ENCODE peak calls at places on chromosomes 5 and 9, in four cellular contexts. R, V, M and L are unnamed samples.

GRCh38 chr5:72149742-72150141 is 42.5 kb downstream of the MAP1B start:
- DNase-seq in R (no peak), V (no peak), M (no peak), L (no peak)

GRCh38 chr5:66904189-66904588 is 292.4 kb downstream of the CD180 start:
- DNase-seq in R (no peak), V (no peak), M (no peak), L (no peak)

GRCh38 chr9:70832487-70832886 is 288.9 kb downstream of the TRPM3 start:
- DNase-seq in R (no peak), V (no peak), M (no peak), L (no peak)

GRCh38 chr5:177508217-177508611 is 1.4 kb downstream of the DOK3 start:
- DNase-seq in R (no peak), V (no peak), M (no peak), L (no peak)

GRCh38 chr5:639584-640213 is 27.6 kb downstream of the CEP72 start:
- DNase-seq in R (no peak), V (no peak), M (no peak), L (no peak)

GRCh38 chr9:4315582-4316215 is 15.8 kb upstream of the GLIS3 start:
- DNase-seq in R (no peak), V (peak), M (peak), L (peak)

GRCh38 chr5:80411589-80412219 is 3.8 kb downstream of the ZFYVE16 start:
- DNase-seq in R (no peak), V (no peak), M (no peak), L (no peak)

GRCh38 chr5:88732181-88732633 is 150.8 kb downstream of the MEF2C start:
- DNase-seq in R (peak), V (no peak), M (no peak), L (no peak)

GRCh38 chr5:113336975-113337374 is 97.8 kb downstream of the TSSK1B start:
- DNase-seq in R (peak), V (no peak), M (no peak), L (no peak)

GRCh38 chr5:151164687-151165392 is 7.3 kb upstream of the ANXA6 start:
- DNase-seq in R (peak), V (peak), M (peak), L (peak)

GRCh38 chr5:57111993-57112392 is 61.9 kb upstream of the GPBP1 start:
- DNase-seq in R (no peak), V (no peak), M (no peak), L (no peak)

GRCh38 chr5:174309131-174309845 is 263.8 kb downstream of the NSG2 start:
- DNase-seq in R (no peak), V (no peak), M (no peak), L (no peak)

GRCh38 chr5:173907686-173908371 is 19.7 kb downstream of the CPEB4 start:
- DNase-seq in R (no peak), V (no peak), M (no peak), L (no peak)

GRCh38 chr5:133401731-133402347 is 210.5 kb downstream of the FSTL4 start:
- DNase-seq in R (no peak), V (no peak), M (no peak), L (no peak)

GRCh38 chr9:113930384-113930783 is 54.3 kb downstream of the ZNF618 start:
- DNase-seq in R (no peak), V (no peak), M (no peak), L (no peak)

GRCh38 chr9:124482431-124483031 is 24.7 kb downstream of the NR5A1 start:
- DNase-seq in R (no peak), V (no peak), M (no peak), L (no peak)

GRCh38 chr5:132102101-132102701 is 28.6 kb downstream of the CSF2 start:
- DNase-seq in R (no peak), V (no peak), M (no peak), L (no peak)

GRCh38 chr5:14187157-14187556 is 44.0 kb downstream of the TRIO start:
- DNase-seq in R (no peak), V (no peak), M (no peak), L (no peak)

GRCh38 chr9:87336914-87337333 is 160.7 kb upstream of the DAPK1 start:
- DNase-seq in R (peak), V (peak), M (no peak), L (peak)

GRCh38 chr9:73219985-73220626 is 68.4 kb downstream of the ANXA1 start:
- DNase-seq in R (no peak), V (peak), M (no peak), L (peak)

GRCh38 chr9:82565188-82565966 is 497.6 kb downstream of the RASEF start:
- DNase-seq in R (no peak), V (no peak), M (no peak), L (no peak)

GRCh38 chr5:101062902-101063301 is 159.8 kb upstream of the ST8SIA4 start:
- DNase-seq in R (no peak), V (no peak), M (no peak), L (no peak)

GRCh38 chr5:67264056-67264455 is 67.5 kb upstream of the CD180 start:
- DNase-seq in R (no peak), V (no peak), M (no peak), L (no peak)

GRCh38 chr9:19517202-19517942 is 108.6 kb downstream of the ACER2 start:
- DNase-seq in R (no peak), V (peak), M (no peak), L (no peak)

DNA sequence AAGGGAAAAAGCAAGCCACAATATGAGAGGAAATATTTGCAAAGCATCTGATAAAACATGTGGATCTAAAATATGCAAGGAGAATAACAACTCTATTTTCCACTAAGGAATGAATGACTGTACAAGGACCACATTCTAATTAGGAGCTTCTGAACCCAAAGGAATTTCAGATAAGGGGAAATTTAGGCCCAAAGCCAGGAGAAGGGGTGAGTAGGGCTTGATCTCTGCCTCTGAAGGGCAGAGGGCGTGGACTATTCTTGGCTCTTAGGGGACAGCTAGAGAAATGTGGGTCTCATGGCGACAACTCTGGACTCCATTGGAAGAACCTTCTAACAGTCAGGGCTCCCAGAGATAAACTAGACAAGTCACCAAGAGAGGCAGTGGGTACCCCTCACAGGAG is 132.7 kb upstream of the GABRP start:
- DNase-seq in R (no peak), V (no peak), M (no peak), L (no peak)
- TF ChIP-seq CTCF in R (no peak), V (no peak), M (no peak), L (no peak)

GRCh38 chr5:95281211-95281610 is 3.7 kb downstream of the MCTP1 start:
- DNase-seq in R (no peak), V (no peak), M (no peak), L (no peak)
- TF ChIP-seq CTCF in R (no peak), V (no peak), M (no peak), L (no peak)

GRCh38 chr9:32401471-32401870 is 17.0 kb downstream of the ACO1 start:
- DNase-seq in R (no peak), V (no peak), M (no peak), L (no peak)

GRCh38 chr9:32394381-32395049 is 10.1 kb downstream of the ACO1 start:
- DNase-seq in R (no peak), V (no peak), M (no peak), L (no peak)

GRCh38 chr9:32399110-32399815 is 14.8 kb downstream of the ACO1 start:
- DNase-seq in R (no peak), V (no peak), M (no peak), L (no peak)

GRCh38 chr9:32398207-32398606 is 13.8 kb downstream of the ACO1 start:
- DNase-seq in R (no peak), V (no peak), M (no peak), L (no peak)

GRCh38 chr9:32395483-32396216 is 11.2 kb downstream of the ACO1 start:
- DNase-seq in R (peak), V (no peak), M (no peak), L (no peak)
- TF ChIP-seq CTCF in R (peak), V (no peak), M (no peak), L (no peak)

GRCh38 chr5:153756540-153756939 is 266.1 kb downstream of the GRIA1 start:
- DNase-seq in R (no peak), V (no peak), M (no peak), L (no peak)
- TF ChIP-seq CTCF in R (no peak), V (no peak), M (no peak), L (no peak)

DNA sequence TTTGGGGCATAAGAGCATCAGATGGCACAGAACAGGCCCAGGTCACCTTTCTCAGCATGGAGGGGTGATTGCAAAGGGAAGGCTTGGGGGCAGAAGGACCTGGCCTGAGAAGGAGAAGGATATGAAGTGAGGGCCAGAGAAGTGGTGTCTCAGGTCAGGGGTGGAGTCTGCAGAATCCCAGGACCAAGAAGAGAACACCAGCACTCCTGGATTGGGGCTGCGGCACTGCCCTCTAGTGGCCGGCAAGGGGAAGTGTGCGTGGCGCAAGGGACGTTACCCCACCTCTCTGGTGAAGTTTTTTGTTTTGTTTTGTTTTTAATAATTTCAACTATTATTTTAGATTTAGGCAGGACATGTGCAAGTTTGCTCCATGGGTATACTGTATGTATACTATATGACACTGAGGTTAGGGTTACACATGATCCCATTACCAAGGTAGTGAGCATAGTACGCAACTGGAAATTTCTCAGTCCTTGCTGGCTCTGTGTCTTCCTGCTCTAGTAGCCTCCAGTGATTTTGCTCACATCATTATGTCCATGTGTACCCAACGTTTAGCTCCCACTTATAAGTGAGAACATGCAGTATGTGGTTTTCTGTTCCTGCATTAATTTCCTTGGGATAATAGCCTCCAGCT is 1548.6 kb downstream of the EFNA5 start:
- DNase-seq in R (no peak), V (peak), M (no peak), L (peak)
- TF ChIP-seq CTCF in R (peak), V (peak), M (peak), L (peak)

DNA sequence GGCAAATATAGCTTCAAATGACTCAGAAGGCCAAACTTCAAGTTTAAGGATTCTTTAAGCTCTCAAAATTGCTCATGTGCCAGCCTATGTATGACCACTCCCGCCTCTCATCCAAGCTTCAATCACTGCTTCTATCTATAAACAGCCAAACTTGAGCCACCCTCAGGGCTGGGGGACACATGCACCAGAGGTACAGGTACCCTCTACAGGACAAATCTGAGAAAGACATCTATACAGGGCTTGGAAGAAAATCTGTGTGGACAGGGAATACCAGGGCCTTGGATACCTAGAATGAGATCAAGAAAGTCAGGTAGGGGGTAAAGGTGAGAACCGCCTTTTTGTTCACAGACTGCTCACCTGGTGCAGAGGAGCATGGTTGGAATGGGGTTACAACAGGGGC is 217.9 kb downstream of the ATPSCKMT start:
- DNase-seq in R (no peak), V (no peak), M (no peak), L (no peak)
- TF ChIP-seq CTCF in R (no peak), V (no peak), M (no peak), L (no peak)

GRCh38 chr9:96556701-96557461 is 62.8 kb downstream of the CDC14B start:
- DNase-seq in R (no peak), V (no peak), M (peak), L (no peak)

GRCh38 chr9:96559339-96559943 is 60.2 kb downstream of the CDC14B start:
- DNase-seq in R (no peak), V (no peak), M (no peak), L (no peak)

GRCh38 chr9:96555567-96556386 is 63.9 kb downstream of the CDC14B start:
- DNase-seq in R (no peak), V (no peak), M (no peak), L (no peak)

GRCh38 chr9:96554801-96555566 is 64.7 kb downstream of the CDC14B start:
- DNase-seq in R (no peak), V (no peak), M (no peak), L (no peak)

GRCh38 chr9:96557921-96558320 is 61.7 kb downstream of the CDC14B start:
- DNase-seq in R (no peak), V (no peak), M (no peak), L (no peak)
- TF ChIP-seq CTCF in R (no peak), V (no peak), M (no peak), L (no peak)

GRCh38 chr5:118960557-118960956 is 27.8 kb downstream of the DTWD2 start:
- DNase-seq in R (no peak), V (no peak), M (no peak), L (no peak)

GRCh38 chr5:118952992-118953651 is 35.2 kb downstream of the DTWD2 start:
- DNase-seq in R (no peak), V (no peak), M (no peak), L (no peak)

GRCh38 chr5:118953652-118954005 is 34.7 kb downstream of the DTWD2 start:
- DNase-seq in R (no peak), V (no peak), M (no peak), L (no peak)

GRCh38 chr5:118956727-118957126 is 31.6 kb downstream of the DTWD2 start:
- DNase-seq in R (peak), V (no peak), M (no peak), L (no peak)
- TF ChIP-seq CTCF in R (peak), V (no peak), M (peak), L (peak)